ENCODE peak calls at places on chromosomes 16 and 17, in six cellular contexts. One of them, this sample, is unnamed.

GRCh38 chr17:17844079-17844478 is 7.3 kb upstream of the SREBF1 start:
- DNase-seq in tibial nerve: no peak
- DNase-seq in A549: no peak
- DNase-seq in esophagus muscularis mucosa: no peak
- DNase-seq in suprapubic skin: no peak
- DNase-seq in HepG2: no peak
- DNase-seq in this sample: no peak

GRCh38 chr17:38898812-38899348 is 26.5 kb upstream of the LASP1NB start:
- DNase-seq in suprapubic skin: no peak
- DNase-seq in HepG2: no peak
- DNase-seq in A549: no peak
- DNase-seq in esophagus muscularis mucosa: no peak
- DNase-seq in tibial nerve: no peak
- DNase-seq in this sample: peak; percentile 72

GRCh38 chr17:2232244-2232638 is 71.3 kb downstream of the SMG6 start:
- DNase-seq in esophagus muscularis mucosa: no peak
- DNase-seq in suprapubic skin: no peak
- DNase-seq in HepG2: no peak
- DNase-seq in A549: no peak
- DNase-seq in tibial nerve: no peak
- DNase-seq in this sample: no peak

GRCh38 chr16:87563714-87564523 is 38.4 kb upstream of the JPH3 start:
- DNase-seq in A549: no peak
- DNase-seq in HepG2: no peak
- DNase-seq in esophagus muscularis mucosa: no peak
- DNase-seq in tibial nerve: no peak
- DNase-seq in suprapubic skin: no peak
- DNase-seq in this sample: no peak

GRCh38 chr17:45270828-45271418 is 9.0 kb upstream of the SPATA32 start:
- DNase-seq in tibial nerve: no peak
- DNase-seq in A549: no peak
- DNase-seq in suprapubic skin: no peak
- DNase-seq in esophagus muscularis mucosa: no peak
- DNase-seq in HepG2: no peak
- DNase-seq in this sample: no peak

GRCh38 chr17:56085576-56086267 is 67.6 kb upstream of the ANKFN1 start:
- DNase-seq in A549: no peak
- DNase-seq in suprapubic skin: no peak
- DNase-seq in HepG2: no peak
- DNase-seq in tibial nerve: no peak
- DNase-seq in esophagus muscularis mucosa: no peak
- DNase-seq in this sample: no peak

GRCh38 chr16:63983401-63983800 is 1138.5 kb downstream of the CDH11 start:
- DNase-seq in esophagus muscularis mucosa: no peak
- DNase-seq in HepG2: no peak
- DNase-seq in A549: no peak
- DNase-seq in tibial nerve: no peak
- DNase-seq in suprapubic skin: no peak
- DNase-seq in this sample: no peak

GRCh38 chr16:82031116-82032084 is 3.7 kb upstream of the HSD17B2 start:
- DNase-seq in tibial nerve: no peak
- DNase-seq in A549: peak; percentile 64
- DNase-seq in HepG2: peak; percentile 71
- DNase-seq in suprapubic skin: no peak
- DNase-seq in esophagus muscularis mucosa: no peak
- DNase-seq in this sample: no peak

GRCh38 chr17:80424878-80425765 is 10.2 kb downstream of the ENDOV start:
- DNase-seq in tibial nerve: no peak
- DNase-seq in A549: no peak
- DNase-seq in esophagus muscularis mucosa: no peak
- DNase-seq in HepG2: no peak
- DNase-seq in suprapubic skin: no peak
- DNase-seq in this sample: no peak

GRCh38 chr17:80116276-80116922 is 15.0 kb downstream of the GAA start:
- DNase-seq in suprapubic skin: peak; percentile 28
- DNase-seq in A549: no peak
- DNase-seq in tibial nerve: no peak
- DNase-seq in HepG2: no peak
- DNase-seq in esophagus muscularis mucosa: no peak
- DNase-seq in this sample: no peak

GRCh38 chr17:68398731-68399637 is 58.3 kb downstream of the WIPI1 start:
- DNase-seq in A549: peak; percentile 82
- DNase-seq in suprapubic skin: no peak
- DNase-seq in HepG2: peak; percentile 91
- DNase-seq in tibial nerve: peak; percentile 76
- DNase-seq in esophagus muscularis mucosa: peak; percentile 90
- DNase-seq in this sample: peak; percentile 46
- TF ChIP-seq CTCF in A549: peak; percentile 95
- TF ChIP-seq CTCF in suprapubic skin: peak; percentile 43
- TF ChIP-seq CTCF in HepG2: peak; percentile 99
- TF ChIP-seq CTCF in tibial nerve: peak; percentile 79
- TF ChIP-seq CTCF in esophagus muscularis mucosa: peak; percentile 72
- TF ChIP-seq CTCF in this sample: peak; percentile 50

GRCh38 chr16:57540906-57541753 is 1.3 kb upstream of the ADGRG5 start:
- DNase-seq in esophagus muscularis mucosa: no peak
- DNase-seq in A549: no peak
- DNase-seq in HepG2: no peak
- DNase-seq in tibial nerve: no peak
- DNase-seq in suprapubic skin: peak; percentile 47
- DNase-seq in this sample: no peak

GRCh38 chr16:57540387-57540786 is 2.1 kb upstream of the ADGRG5 start:
- DNase-seq in suprapubic skin: peak; percentile 44
- DNase-seq in A549: no peak
- DNase-seq in HepG2: no peak
- DNase-seq in esophagus muscularis mucosa: no peak
- DNase-seq in tibial nerve: no peak
- DNase-seq in this sample: no peak

GRCh38 chr16:57544129-57544653 is 1.7 kb downstream of the ADGRG5 start:
- DNase-seq in HepG2: no peak
- DNase-seq in A549: no peak
- DNase-seq in tibial nerve: no peak
- DNase-seq in esophagus muscularis mucosa: no peak
- DNase-seq in suprapubic skin: peak; percentile 43
- DNase-seq in this sample: peak; percentile 57

GRCh38 chr16:57539072-57539796 is 2.9 kb upstream of the CCDC102A start:
- DNase-seq in suprapubic skin: peak; percentile 66
- DNase-seq in HepG2: no peak
- DNase-seq in esophagus muscularis mucosa: no peak
- DNase-seq in A549: no peak
- DNase-seq in tibial nerve: no peak
- DNase-seq in this sample: no peak

GRCh38 chr16:57541754-57542435 is 548 bp upstream of the ADGRG5 start:
- DNase-seq in HepG2: no peak
- DNase-seq in esophagus muscularis mucosa: no peak
- DNase-seq in suprapubic skin: peak; percentile 47
- DNase-seq in tibial nerve: no peak
- DNase-seq in A549: no peak
- DNase-seq in this sample: no peak
- TF ChIP-seq POLR2A in HepG2: no peak
- TF ChIP-seq POLR2A in esophagus muscularis mucosa: no peak
- TF ChIP-seq POLR2A in suprapubic skin: no peak
- TF ChIP-seq POLR2A in tibial nerve: no peak
- TF ChIP-seq POLR2A in A549: no peak
- TF ChIP-seq POLR2A in this sample: no peak

DNA sequence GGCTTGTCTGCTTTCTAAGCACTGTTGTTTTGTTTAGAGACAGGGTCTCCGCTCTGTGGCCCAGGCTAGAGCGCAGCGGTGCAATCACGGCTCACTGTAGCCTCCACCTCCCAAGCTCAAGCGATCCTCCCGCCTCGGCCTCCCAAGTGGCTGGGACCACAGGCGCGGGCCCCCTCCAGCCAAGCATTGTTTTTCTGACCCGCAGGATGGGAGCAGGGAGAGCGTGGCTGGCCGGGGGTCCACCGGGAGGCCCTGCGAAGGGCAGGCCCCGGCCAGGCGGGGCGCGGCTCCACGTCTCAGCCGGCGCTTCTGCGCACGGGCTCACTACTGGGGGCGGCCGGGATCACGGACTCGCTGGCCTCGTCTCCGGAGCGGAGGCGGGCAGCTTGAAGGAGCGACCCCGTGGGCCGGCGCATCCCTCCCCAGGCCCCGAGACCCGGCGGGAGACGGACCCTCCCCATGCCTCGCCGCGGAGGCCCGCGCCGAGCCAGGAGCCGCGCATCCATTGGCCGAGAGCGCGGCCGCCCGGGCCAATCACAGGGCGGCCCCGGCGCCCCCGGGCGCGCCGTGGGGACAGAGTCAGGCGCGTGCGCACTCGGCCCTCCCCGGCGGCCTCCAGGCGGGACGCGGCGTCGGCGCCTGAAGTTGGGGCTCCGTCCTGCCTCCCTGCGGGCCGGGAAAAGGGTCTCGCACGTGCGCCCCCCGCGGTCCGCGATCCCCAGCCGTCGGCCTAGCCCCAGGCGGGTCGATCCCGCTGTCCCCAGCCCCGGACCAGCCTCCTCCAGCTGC is 24.9 kb downstream of the ACTG1 start:
- DNase-seq in esophagus muscularis mucosa: no peak
- DNase-seq in suprapubic skin: no peak
- DNase-seq in HepG2: peak; percentile 58
- DNase-seq in tibial nerve: peak; percentile 64
- DNase-seq in A549: peak; percentile 75
- DNase-seq in this sample: peak; percentile 79
- TF ChIP-seq EP300 in esophagus muscularis mucosa: no peak
- TF ChIP-seq EP300 in suprapubic skin: no peak
- TF ChIP-seq EP300 in HepG2: no peak
- TF ChIP-seq EP300 in tibial nerve: peak; percentile 73
- TF ChIP-seq EP300 in A549: no peak
- TF ChIP-seq EP300 in this sample: no peak

GRCh38 chr16:68396481-68396880 is 51.8 kb downstream of the SMPD3 start:
- DNase-seq in tibial nerve: no peak
- DNase-seq in esophagus muscularis mucosa: no peak
- DNase-seq in HepG2: peak; percentile 54
- DNase-seq in suprapubic skin: no peak
- DNase-seq in A549: peak; percentile 32
- DNase-seq in this sample: peak; percentile 69
- TF ChIP-seq CTCF in tibial nerve: no peak
- TF ChIP-seq CTCF in esophagus muscularis mucosa: peak; percentile 39
- TF ChIP-seq CTCF in HepG2: peak; percentile 60
- TF ChIP-seq CTCF in suprapubic skin: peak; percentile 27
- TF ChIP-seq CTCF in A549: peak; percentile 24
- TF ChIP-seq CTCF in this sample: peak; percentile 84

This sample was measured in transverse colon.